ENCODE peak calls at places on chromosomes 2 and 18, in six cellular contexts. N, P, R, L, J and B are unnamed samples.

GRCh38 chr2:120182019-120182560 is 41.1 kb downstream of the TMEM185B start:
- DNase-seq in N (no peak), P (no peak), R (no peak), J (no peak), L (no peak), B (no peak)

GRCh38 chr18:59300676-59301285 is 17.7 kb downstream of the CPLX4 start:
- DNase-seq in L (no peak), R (no peak), J (no peak), N (no peak), P (no peak), B (no peak)

GRCh38 chr2:17912266-17912691 is 33.8 kb downstream of the KCNS3 start:
- DNase-seq in J (no peak), N (no peak), R (no peak), L (peak), P (no peak), B (no peak)

GRCh38 chr2:230269715-230270114 is 44.2 kb downstream of the SP140 start:
- DNase-seq in P (no peak), J (no peak), N (no peak), L (no peak), R (no peak), B (no peak)

GRCh38 chr2:173282795-173283545 is 71.7 kb upstream of the CDCA7 start:
- DNase-seq in L (no peak), J (no peak), P (no peak), R (no peak), N (no peak), B (no peak)

GRCh38 chr2:19244460-19245363 is 113.7 kb downstream of the OSR1 start:
- DNase-seq in P (no peak), L (no peak), N (no peak), J (no peak), R (no peak), B (no peak)

GRCh38 chr2:224938670-224939309 is 103.5 kb downstream of the DOCK10 start:
- DNase-seq in N (no peak), R (no peak), J (no peak), L (no peak), P (no peak), B (peak)

GRCh38 chr2:191126386-191126785 is 24.4 kb downstream of the STAT4 start:
- DNase-seq in J (no peak), N (no peak), R (no peak), L (no peak), P (no peak), B (no peak)

GRCh38 chr2:145591109-145591809 is 1071.3 kb upstream of the ZEB2 start:
- DNase-seq in N (no peak), J (no peak), R (no peak), L (no peak), P (no peak), B (peak)

GRCh38 chr2:142689206-142689605 is 188.3 kb upstream of the KYNU start:
- DNase-seq in P (no peak), L (no peak), R (no peak), J (no peak), N (no peak), B (no peak)

GRCh38 chr18:43805646-43806194 is 528.4 kb upstream of the SYT4 start:
- DNase-seq in P (no peak), R (no peak), L (no peak), J (no peak), N (no peak), B (no peak)

GRCh38 chr18:53490019-53490418 is 734.5 kb downstream of the MBD2 start:
- DNase-seq in P (no peak), J (no peak), N (no peak), L (no peak), R (no peak), B (no peak)

GRCh38 chr2:201255468-201255867 is 4.9 kb upstream of the CASP8 start:
- DNase-seq in R (no peak), J (no peak), L (no peak), N (no peak), P (no peak), B (no peak)

GRCh38 chr2:112198780-112199179 is 56.1 kb downstream of the ZC3H8 start:
- DNase-seq in R (no peak), P (no peak), N (no peak), L (no peak), J (no peak), B (peak)

GRCh38 chr2:236644502-236644911 is 74.9 kb downstream of the ACKR3 start:
- DNase-seq in L (no peak), J (no peak), N (no peak), R (no peak), P (no peak), B (no peak)

GRCh38 chr2:166917433-166917832 is 29.2 kb downstream of the XIRP2 start:
- DNase-seq in R (no peak), J (no peak), N (no peak), P (no peak), L (no peak), B (peak)

GRCh38 chr2:15965564-15966019 is 25.2 kb downstream of the MYCN start:
- DNase-seq in P (no peak), N (no peak), L (no peak), R (no peak), J (no peak), B (no peak)

GRCh38 chr2:20584637-20585321 is 66.1 kb downstream of the HS1BP3 start:
- DNase-seq in J (peak), P (peak), N (peak), L (no peak), R (peak), B (peak)

GRCh38 chr2:212990697-212991096 is 160.7 kb downstream of the IKZF2 start:
- DNase-seq in R (no peak), L (peak), P (peak), J (no peak), N (no peak), B (no peak)

GRCh38 chr18:8142131-8142711 is 467.0 kb upstream of the RAB12 start:
- DNase-seq in N (no peak), L (no peak), P (no peak), R (no peak), J (no peak), B (peak)
- TF ChIP-seq MAX in N (no peak), L (no peak), P (no peak), R (no peak), J (no peak), B (no peak)

DNA sequence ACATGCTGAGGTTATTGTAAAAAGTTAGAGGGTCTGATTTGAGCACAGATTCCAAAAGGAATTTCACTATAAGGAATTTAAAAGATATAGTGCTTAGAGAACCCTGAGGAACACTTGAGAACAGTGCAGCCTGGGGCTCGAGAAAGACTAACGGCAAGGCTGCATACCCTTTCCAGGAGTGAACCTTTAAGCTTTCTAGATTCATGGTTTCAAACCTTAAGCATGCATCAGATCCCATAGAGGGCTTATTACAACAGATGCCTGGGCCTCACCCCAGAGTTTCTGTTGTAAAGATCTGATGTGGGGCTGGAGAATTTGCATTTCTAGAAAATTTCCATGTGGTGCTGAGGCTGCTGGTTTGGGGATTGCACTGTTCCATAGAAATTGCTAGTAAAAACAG is 90.5 kb upstream of the IL1R2 start:
- DNase-seq in P (no peak), N (no peak), R (no peak), L (no peak), J (no peak), B (no peak)
- TF ChIP-seq MAX in P (no peak), N (no peak), R (no peak), L (no peak), J (no peak), B (no peak)

GRCh38 chr18:46070232-46070631 is 1.8 kb downstream of the PSTPIP2 start:
- DNase-seq in P (no peak), L (no peak), N (no peak), J (no peak), R (no peak), B (no peak)

GRCh38 chr18:46071894-46072867 is at the start of gene PSTPIP2:
- DNase-seq in J (no peak), N (no peak), R (peak), P (no peak), L (no peak), B (peak)

GRCh38 chr18:46069524-46069923 is 2.5 kb downstream of the PSTPIP2 start:
- DNase-seq in L (no peak), N (no peak), J (no peak), R (no peak), P (no peak), B (no peak)

GRCh38 chr18:46071615-46071893 is 506 bp downstream of the PSTPIP2 start:
- DNase-seq in J (no peak), R (no peak), P (no peak), L (no peak), N (no peak), B (no peak)

DNA sequence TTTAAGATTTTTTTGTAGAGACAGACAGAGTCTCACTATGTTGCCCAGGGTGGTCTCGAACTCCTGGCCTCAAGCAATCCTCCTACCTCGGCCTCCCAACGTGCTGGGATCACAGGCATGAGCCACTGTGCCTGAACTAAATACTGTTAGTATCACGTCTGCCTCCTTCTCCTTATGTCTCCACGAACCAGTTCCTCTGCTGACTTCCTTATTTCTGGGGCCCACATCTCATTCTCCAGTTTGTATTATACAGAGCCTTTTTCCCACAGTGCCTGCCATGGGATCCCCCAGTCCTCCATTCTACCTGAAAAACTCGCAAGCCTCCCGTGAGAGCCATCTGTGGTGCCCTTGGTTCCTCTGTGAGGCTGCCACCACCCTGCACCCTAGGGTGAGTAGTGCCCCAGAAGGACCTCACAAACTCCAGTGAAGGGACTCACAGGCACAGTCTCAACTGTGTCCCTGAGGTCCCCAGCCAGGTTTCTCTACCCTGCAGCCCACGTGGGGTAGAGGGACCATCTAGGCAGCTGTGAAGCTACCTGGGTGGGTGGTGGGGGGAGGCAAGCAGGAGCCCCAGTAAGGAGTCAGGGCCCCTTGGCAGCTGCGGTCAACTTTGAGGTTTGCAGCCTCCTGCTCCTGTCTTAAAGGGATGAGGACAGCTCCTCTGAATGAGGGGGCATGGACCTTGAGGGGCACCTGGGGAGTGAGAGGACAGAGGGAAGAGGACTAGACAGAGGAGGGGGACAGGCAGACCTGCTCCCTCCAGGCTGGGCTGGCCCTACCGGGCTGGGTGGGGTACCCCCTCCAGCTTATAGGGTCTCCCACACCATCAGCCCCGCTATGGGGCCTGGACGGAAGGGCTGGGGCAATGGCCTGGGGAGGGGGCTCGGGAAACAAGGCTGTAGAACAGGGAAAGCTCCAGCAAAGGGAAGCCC is 1.1 kb downstream of the PSTPIP2 start:
- DNase-seq in R (no peak), P (no peak), N (no peak), L (peak), J (no peak), B (no peak)
- TF ChIP-seq MAX in R (no peak), P (no peak), N (no peak), L (no peak), J (no peak), B (no peak)

GRCh38 chr2:54666131-54666637 is 57.3 kb upstream of the EML6 start:
- DNase-seq in L (no peak), J (no peak), P (peak), N (peak), R (no peak), B (peak)
- TF ChIP-seq MAX in L (no peak), J (no peak), P (no peak), N (no peak), R (no peak), B (no peak)

DNA sequence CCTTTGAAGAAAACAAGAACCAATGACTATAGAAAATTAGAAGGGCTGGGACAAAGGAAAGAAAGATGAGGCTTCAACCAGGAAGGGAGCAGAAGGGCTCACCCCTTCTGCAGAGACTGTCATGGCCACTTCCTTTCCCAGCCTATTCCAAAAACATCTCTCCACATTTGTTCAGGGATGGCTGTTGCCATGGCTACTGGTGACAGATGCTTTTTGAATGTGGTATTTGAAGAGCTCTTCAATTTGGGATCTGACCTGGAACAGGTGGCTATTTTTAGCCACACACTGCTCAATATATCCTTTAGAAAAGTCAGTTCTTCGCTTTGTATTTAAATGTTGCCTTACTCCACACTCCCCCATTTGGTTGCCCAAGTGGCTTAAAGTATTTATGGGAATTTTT is 64.1 kb upstream of the LCLAT1 start:
- DNase-seq in J (no peak), R (no peak), L (no peak), P (no peak), N (no peak), B (no peak)
- TF ChIP-seq MAX in J (no peak), R (no peak), L (no peak), P (no peak), N (no peak), B (no peak)

GRCh38 chr2:192151848-192152247 is 42.9 kb downstream of the TMEFF2 start:
- DNase-seq in P (no peak), J (no peak), L (no peak), R (no peak), N (no peak), B (no peak)
- TF ChIP-seq MAX in P (no peak), J (no peak), L (no peak), R (no peak), N (no peak), B (no peak)

DNA sequence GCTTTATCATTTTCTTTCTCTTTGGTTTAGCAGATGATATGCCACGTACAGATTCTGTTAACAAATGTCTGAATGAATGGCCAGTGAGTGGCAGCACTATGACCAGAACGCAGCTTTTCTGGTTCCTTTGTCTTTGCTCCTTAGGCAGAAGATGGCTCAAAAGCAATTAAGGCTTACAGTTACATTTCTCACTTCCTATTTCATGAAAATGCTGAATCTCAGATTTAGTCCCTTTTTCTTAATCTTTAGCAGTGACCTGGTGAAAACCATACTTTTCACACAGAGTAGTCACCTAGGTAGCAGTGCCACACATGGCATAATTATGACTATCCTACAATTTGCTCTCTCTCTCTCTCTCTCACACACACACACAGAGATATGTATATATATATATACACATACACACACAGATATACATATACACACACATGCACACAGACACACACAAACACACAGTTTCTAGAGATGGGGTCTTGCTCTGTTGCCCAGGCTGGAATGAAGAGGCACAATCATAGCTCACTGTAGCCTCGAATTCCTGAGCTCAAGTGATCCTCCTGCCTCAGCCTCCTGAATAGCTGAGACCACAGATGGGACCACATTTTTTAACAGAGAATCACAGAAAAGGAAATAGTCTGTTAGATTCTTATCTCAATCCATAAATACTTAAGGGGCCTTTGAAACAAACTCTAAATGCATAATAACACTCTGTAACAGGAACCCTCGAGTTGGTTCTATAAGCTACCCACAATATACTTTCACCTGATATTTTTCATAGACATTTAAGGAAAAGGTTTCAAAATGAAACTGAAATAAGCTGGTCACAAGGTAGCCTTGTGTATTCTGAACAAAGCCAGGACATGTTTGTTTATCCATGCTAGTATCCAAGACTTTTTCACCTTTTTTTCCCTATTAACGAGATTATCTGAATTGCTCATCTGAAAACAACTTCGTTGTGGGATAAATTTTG is 11.6 kb downstream of the PDE6D start:
- DNase-seq in R (no peak), J (no peak), L (no peak), P (no peak), N (no peak), B (no peak)
- TF ChIP-seq MAX in R (no peak), J (no peak), L (no peak), P (no peak), N (no peak), B (no peak)

DNA sequence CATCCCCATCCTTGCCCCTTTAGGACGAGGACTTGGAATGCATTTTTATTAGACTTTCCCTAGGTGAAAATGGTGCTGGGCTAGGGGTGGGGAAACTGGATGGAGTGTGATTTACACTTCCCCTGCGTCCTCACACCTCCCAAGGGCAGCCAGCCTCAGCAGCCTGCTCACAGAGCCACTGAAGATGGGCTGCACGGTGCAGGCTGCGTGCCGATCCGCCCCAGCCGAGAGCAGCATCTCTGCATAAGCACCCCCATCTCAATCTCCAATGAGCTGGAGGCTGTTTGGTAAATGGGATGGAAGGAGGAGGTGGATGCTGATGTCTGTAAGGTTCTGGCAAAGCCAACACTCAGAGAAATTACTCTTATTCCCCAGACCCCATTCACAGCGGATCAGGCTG is 87.6 kb downstream of the ZBTB7C start:
- DNase-seq in J (no peak), L (no peak), P (no peak), R (no peak), N (no peak), B (no peak)
- TF ChIP-seq MAX in J (no peak), L (no peak), P (no peak), R (no peak), N (no peak), B (no peak)

DNA sequence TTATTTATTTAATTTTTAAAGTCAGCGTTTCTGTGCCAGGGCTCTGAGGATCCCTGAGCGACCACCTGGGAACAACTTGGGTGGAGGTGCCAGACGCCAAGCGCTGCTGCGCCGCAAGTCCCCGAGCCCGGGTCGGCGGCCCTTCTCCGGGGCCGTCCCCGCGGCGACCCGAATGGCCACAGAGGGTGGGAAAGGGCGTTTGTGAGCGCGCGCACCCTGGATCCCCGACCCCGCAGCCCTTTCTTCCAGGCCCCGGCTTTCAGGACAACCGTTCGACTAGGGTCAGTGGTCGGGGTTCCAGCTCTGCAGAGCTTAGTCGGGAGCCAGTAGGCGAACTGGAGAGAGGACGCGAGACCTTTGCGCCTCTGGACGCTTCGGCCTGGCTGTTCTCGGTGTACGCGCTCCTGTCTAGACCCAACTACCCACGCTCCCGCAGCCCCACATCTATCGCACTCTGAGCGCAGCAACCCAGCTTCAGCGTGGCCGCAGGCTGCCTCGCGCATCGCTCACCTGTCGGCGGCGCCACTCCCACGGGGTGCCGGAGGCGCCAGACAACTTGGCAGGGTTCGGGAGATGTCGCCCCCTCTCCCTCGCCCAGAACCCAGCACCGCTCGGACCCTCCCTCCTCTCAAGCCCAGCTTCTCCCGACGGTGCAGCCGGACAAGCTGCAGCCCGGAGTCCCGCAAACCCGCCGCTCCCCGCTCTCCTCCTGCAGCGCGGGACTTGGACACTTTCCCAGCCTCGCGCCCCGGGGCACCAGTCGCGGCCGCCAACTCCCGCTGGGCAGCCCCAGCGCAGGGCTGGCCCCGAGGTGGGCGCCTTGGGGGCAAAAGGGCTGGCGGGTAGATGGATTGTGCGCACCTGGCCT is 785 bp downstream of the LYPD1 start:
- DNase-seq in P (no peak), L (no peak), N (peak), J (no peak), R (peak), B (peak)
- TF ChIP-seq MAX in P (no peak), L (no peak), N (no peak), J (peak), R (peak), B (no peak)

GRCh38 chr18:10286580-10287150 is 167.8 kb upstream of the APCDD1 start:
- DNase-seq in L (no peak), N (no peak), J (no peak), R (no peak), P (no peak), B (no peak)
- TF ChIP-seq MAX in L (no peak), N (no peak), J (no peak), R (no peak), P (no peak), B (no peak)